ENCODE peak calls at places on chromosomes 12 and 14, in nine cellular contexts. X is glomerular endothelial cell; A is left colon; F is ACHN; V is stimulated activated CD4-positive, alpha-beta T cell treated with anti-CD3 and anti-CD28 coated beads, Interleukin-15, amount 100 ng/mL, for 24 hours; M is WTC11; W is psoas muscle; T is lung; O is ELR. I is an unnamed sample.

GRCh38 chr12:82359115-82359478 is 768 bp downstream of the METTL25 start:
- DNase-seq in T (no peak), F (peak), X (no peak), V (no peak), M (peak), W (peak), A (peak), O (peak), I (no peak)

GRCh38 chr12:113273053-113273725 is 51.9 kb downstream of the TPCN1 start:
- DNase-seq in M (no peak), V (no peak), F (no peak), W (peak), T (no peak), O (no peak), X (no peak), A (no peak), I (no peak)

GRCh38 chr14:92516966-92517350 is 3.4 kb downstream of the RIN3 start:
- DNase-seq in A (no peak), T (no peak), O (no peak), F (no peak), V (peak), M (no peak), X (no peak), W (no peak), I (no peak)

GRCh38 chr12:2646341-2646740 is 148.4 kb upstream of the FKBP4 start:
- DNase-seq in V (no peak), X (no peak), M (peak), W (no peak), T (no peak), A (no peak), F (no peak), O (no peak), I (no peak)

GRCh38 chr12:101824831-101825230 is 5.9 kb downstream of the GNPTAB start:
- DNase-seq in A (no peak), W (no peak), T (no peak), O (no peak), M (no peak), F (no peak), V (no peak), X (no peak), I (peak)

GRCh38 chr14:77220246-77221017 is 38.8 kb downstream of the TMEM63C start:
- DNase-seq in F (no peak), A (no peak), V (peak), T (no peak), W (no peak), O (no peak), X (no peak), M (no peak), I (no peak)

GRCh38 chr12:19657401-19657800 is 218.1 kb downstream of the AEBP2 start:
- DNase-seq in T (no peak), X (no peak), O (no peak), W (no peak), A (no peak), M (no peak), F (no peak), V (no peak), I (no peak)

GRCh38 chr12:51087818-51088217 is 4.4 kb upstream of the CSRNP2 start:
- DNase-seq in W (no peak), O (no peak), M (no peak), A (no peak), X (no peak), T (no peak), V (peak), F (no peak), I (no peak)

GRCh38 chr12:110317921-110318320 is 36.9 kb downstream of the ATP2A2 start:
- DNase-seq in M (no peak), T (no peak), X (no peak), F (no peak), O (no peak), A (no peak), V (no peak), W (no peak), I (no peak)

GRCh38 chr12:126667340-126667739 is 1599.6 kb upstream of the TMEM132C start:
- DNase-seq in V (no peak), X (no peak), O (peak), M (no peak), W (no peak), A (no peak), F (no peak), T (no peak), I (no peak)

GRCh38 chr12:85580562-85581168 is 255.5 kb downstream of the RASSF9 start:
- DNase-seq in O (peak), M (no peak), X (peak), F (no peak), W (no peak), V (no peak), T (no peak), A (no peak), I (no peak)

GRCh38 chr14:94081386-94081820 is 293 bp downstream of the IFI27L1 start:
- DNase-seq in O (peak), A (no peak), M (no peak), F (no peak), W (no peak), V (peak), T (no peak), X (no peak), I (no peak)

GRCh38 chr12:94938583-94938982 is 64.9 kb downstream of the NDUFA12 start:
- DNase-seq in T (no peak), F (no peak), X (no peak), A (no peak), V (no peak), O (no peak), W (no peak), M (no peak), I (no peak)

GRCh38 chr14:33352821-33353220 is 414.1 kb downstream of the NPAS3 start:
- DNase-seq in X (no peak), F (no peak), O (no peak), T (no peak), A (no peak), W (no peak), M (no peak), V (no peak), I (no peak)

GRCh38 chr14:96249016-96249415 is 7.0 kb upstream of the BDKRB1 start:
- DNase-seq in T (no peak), F (no peak), V (no peak), A (no peak), O (peak), X (no peak), W (no peak), M (no peak), I (no peak)

GRCh38 chr14:96852823-96853422 is 55.7 kb downstream of the VRK1 start:
- DNase-seq in F (peak), O (peak), M (no peak), X (peak), T (no peak), W (no peak), A (no peak), V (no peak), I (peak)

GRCh38 chr14:56630707-56631106 is 51.1 kb downstream of the TMEM260 start:
- DNase-seq in A (no peak), V (no peak), T (no peak), W (no peak), X (no peak), O (no peak), F (no peak), M (no peak), I (no peak)

GRCh38 chr14:104926619-104927431 is 2.1 kb downstream of the PLD4 start:
- DNase-seq in O (no peak), W (no peak), M (peak), A (peak), T (no peak), X (no peak), F (no peak), V (peak), I (no peak)

GRCh38 chr14:92581206-92581605 is 67.6 kb downstream of the RIN3 start:
- DNase-seq in A (peak), V (no peak), M (no peak), X (no peak), T (no peak), W (no peak), F (no peak), O (no peak), I (no peak)